ENCODE peak calls at places on chromosome 9, in seven cellular contexts. O, J, D, X, W, A and B are unnamed samples.

GRCh38 chr9:2403701-2404100 is 217.9 kb upstream of the VLDLR start:
- DNase-seq in A (no peak), D (no peak), X (no peak), O (no peak), W (no peak), J (no peak), B (no peak)

GRCh38 chr9:120532475-120532874 is 47.5 kb downstream of the CDK5RAP2 start:
- DNase-seq in X (peak), W (no peak), J (no peak), A (peak), O (peak), D (peak), B (no peak)

GRCh38 chr9:131732636-131733340 is 7.1 kb downstream of the RAPGEF1 start:
- DNase-seq in W (no peak), X (no peak), A (no peak), D (no peak), J (no peak), O (no peak), B (no peak)

GRCh38 chr9:135715056-135715595 is 13.1 kb downstream of the KCNT1 start:
- DNase-seq in X (no peak), D (no peak), W (no peak), O (no peak), J (no peak), A (no peak), B (no peak)

GRCh38 chr9:122020398-122020797 is 72.7 kb downstream of the TTLL11 start:
- DNase-seq in J (no peak), O (no peak), A (no peak), X (no peak), W (peak), D (no peak), B (no peak)

GRCh38 chr9:136608331-136609159 is 54.2 kb upstream of the EGFL7 start:
- DNase-seq in J (no peak), O (no peak), A (no peak), W (no peak), X (no peak), D (no peak), B (no peak)

GRCh38 chr9:104927216-104927911 is 591 bp downstream of the ABCA1 start:
- DNase-seq in O (peak), X (no peak), A (peak), J (no peak), W (peak), D (peak), B (peak)

GRCh38 chr9:136848393-136849037 is 694 bp upstream of the PHPT1 start:
- DNase-seq in A (no peak), O (no peak), J (no peak), X (no peak), W (no peak), D (peak), B (no peak)

GRCh38 chr9:117704024-117704575 is at the start of gene TLR4:
- DNase-seq in W (no peak), X (no peak), D (peak), J (no peak), A (peak), O (peak), B (peak)

GRCh38 chr9:77848428-77848827 is 183.2 kb downstream of the GNAQ start:
- DNase-seq in J (no peak), W (no peak), D (no peak), X (no peak), A (no peak), O (no peak), B (no peak)

GRCh38 chr9:72041775-72042194 is 18.6 kb downstream of the C9orf57 start:
- DNase-seq in X (no peak), O (peak), A (peak), D (peak), W (peak), J (no peak), B (peak)

GRCh38 chr9:96462538-96462937 is 12.6 kb downstream of the HABP4 start:
- DNase-seq in X (no peak), A (no peak), W (no peak), D (no peak), J (no peak), O (no peak), B (no peak)

GRCh38 chr9:93260290-93261066 is 76.5 kb downstream of the WNK2 start:
- DNase-seq in D (no peak), O (peak), J (no peak), A (peak), W (no peak), X (no peak), B (peak)

GRCh38 chr9:85228111-85228855 is 513.5 kb downstream of the AGTPBP1 start:
- DNase-seq in J (no peak), A (no peak), W (no peak), O (no peak), D (no peak), X (no peak), B (no peak)

GRCh38 chr9:98935064-98935463 is 8.6 kb upstream of the COL15A1 start:
- DNase-seq in X (no peak), A (no peak), J (no peak), W (no peak), O (no peak), D (no peak), B (no peak)

GRCh38 chr9:127903557-127904475 is 4.4 kb upstream of the ST6GALNAC6 start:
- DNase-seq in W (no peak), A (peak), D (peak), J (no peak), X (no peak), O (peak), B (peak)

GRCh38 chr9:116156621-116157314 is 3.2 kb downstream of the PAPPA start:
- DNase-seq in W (peak), O (peak), J (no peak), A (peak), X (no peak), D (peak), B (peak)

GRCh38 chr9:36793277-36793676 is 220.6 kb downstream of the MELK start:
- DNase-seq in W (no peak), O (no peak), J (no peak), D (no peak), X (peak), A (no peak), B (no peak)

GRCh38 chr9:32864926-32865325 is 81.6 kb downstream of the TMEM215 start:
- DNase-seq in W (no peak), J (no peak), X (no peak), D (no peak), O (no peak), A (no peak), B (no peak)

GRCh38 chr9:4280605-4281004 is 19.3 kb downstream of the GLIS3 start:
- DNase-seq in X (no peak), A (no peak), J (no peak), O (no peak), D (no peak), W (no peak), B (no peak)

GRCh38 chr9:93710370-93710723 is 134.0 kb downstream of the PHF2 start:
- DNase-seq in X (no peak), O (no peak), J (no peak), D (no peak), W (no peak), A (no peak), B (peak)

GRCh38 chr9:86175743-86176456 is 76.5 kb upstream of the GOLM1 start:
- DNase-seq in W (no peak), A (no peak), J (no peak), D (no peak), X (no peak), O (no peak), B (peak)

GRCh38 chr9:16032799-16033198 is 480.0 kb downstream of the CCDC171 start:
- DNase-seq in A (no peak), W (peak), J (no peak), X (peak), O (no peak), D (no peak), B (no peak)

GRCh38 chr9:10050016-10050415 is 562.8 kb downstream of the PTPRD start:
- DNase-seq in X (no peak), W (peak), D (no peak), A (no peak), O (no peak), J (no peak), B (no peak)

GRCh38 chr9:36770025-36770424 is 197.3 kb downstream of the MELK start:
- DNase-seq in J (no peak), A (no peak), D (no peak), O (peak), X (no peak), W (no peak), B (no peak)

GRCh38 chr9:124040935-124041816 is 29.6 kb downstream of the LHX2 start:
- DNase-seq in O (peak), W (no peak), J (no peak), A (peak), X (no peak), D (peak), B (no peak)

GRCh38 chr9:128807827-128808226 is 10.5 kb upstream of the ENDOG start:
- DNase-seq in X (no peak), J (no peak), O (no peak), A (no peak), D (no peak), W (no peak), B (no peak)

GRCh38 chr9:123651273-123651672 is 278.7 kb downstream of the DENND1A start:
- DNase-seq in J (no peak), W (no peak), A (no peak), O (no peak), X (no peak), D (no peak), B (no peak)

GRCh38 chr9:86637515-86637914 is 283.3 kb upstream of the TUT7 start:
- DNase-seq in J (no peak), W (peak), X (no peak), O (peak), A (no peak), D (peak), B (no peak)

GRCh38 chr9:70411141-70411929 is 3.1 kb downstream of the KLF9 start:
- DNase-seq in X (no peak), W (peak), D (peak), A (peak), O (peak), J (no peak), B (peak)

GRCh38 chr9:71965403-71965802 is 54.0 kb downstream of the C9orf85 start:
- DNase-seq in A (no peak), X (no peak), D (no peak), J (no peak), W (no peak), O (no peak), B (no peak)

GRCh38 chr9:27528278-27528885 is 1.2 kb downstream of the MOB3B start:
- DNase-seq in X (no peak), W (peak), A (peak), J (no peak), D (peak), O (peak), B (peak)

GRCh38 chr9:20544953-20545622 is 77.2 kb downstream of the MLLT3 start:
- DNase-seq in W (no peak), J (no peak), D (no peak), X (no peak), O (no peak), A (no peak), B (no peak)

GRCh38 chr9:137113385-137114159 is 961 bp downstream of the DPP7 start:
- DNase-seq in J (no peak), A (no peak), O (no peak), W (no peak), X (no peak), D (no peak), B (no peak)

GRCh38 chr9:112867275-112867991 is 23.2 kb downstream of the SLC46A2 start:
- DNase-seq in W (peak), J (peak), O (no peak), X (peak), A (no peak), D (peak), B (no peak)

GRCh38 chr9:129414377-129415021 is 206.4 kb downstream of the C9orf50 start:
- DNase-seq in D (peak), O (no peak), J (no peak), X (no peak), W (peak), A (no peak), B (peak)

GRCh38 chr9:81848472-81848871 is 79.8 kb upstream of the SPATA31D4 start:
- DNase-seq in J (no peak), D (peak), X (no peak), A (no peak), W (peak), O (no peak), B (no peak)

DNA sequence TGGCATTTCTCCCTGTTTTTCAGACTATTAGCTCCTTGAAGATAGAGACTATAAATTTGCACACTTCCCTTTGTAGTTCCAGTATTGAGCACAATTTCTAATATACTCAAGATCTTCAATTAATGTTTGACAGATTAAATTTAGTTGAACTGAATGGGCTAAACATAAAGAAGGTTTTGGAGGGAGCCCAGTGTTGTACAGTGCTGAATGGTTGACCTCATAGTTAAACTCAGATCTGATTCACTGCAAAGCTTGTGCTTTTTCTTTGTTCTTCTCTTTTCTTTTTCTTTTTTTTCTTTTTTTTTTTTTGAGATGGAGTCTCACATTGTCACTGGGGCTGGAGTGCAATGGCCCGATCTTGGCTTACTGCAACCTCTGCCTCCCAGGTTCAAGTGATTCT is 411.7 kb upstream of the ZNF462 start:
- DNase-seq in W (no peak), J (no peak), A (no peak), D (no peak), X (no peak), O (no peak), B (no peak)
- H3K27ac ChIP-seq in W (no peak), J (no peak), A (no peak), D (no peak), X (no peak), O (no peak), B (no peak)

GRCh38 chr9:25681270-25681669 is 3.0 kb upstream of the TUSC1 start:
- DNase-seq in D (no peak), A (no peak), O (no peak), W (peak), J (no peak), X (no peak), B (no peak)

GRCh38 chr9:25678846-25679360 is 659 bp upstream of the TUSC1 start:
- DNase-seq in A (no peak), J (no peak), X (no peak), W (peak), D (no peak), O (no peak), B (no peak)

GRCh38 chr9:25678147-25678666 is at the start of gene TUSC1:
- DNase-seq in J (peak), A (peak), W (peak), D (peak), O (peak), X (no peak), B (peak)

GRCh38 chr9:25677301-25678146 is 720 bp downstream of the TUSC1 start:
- DNase-seq in D (peak), O (peak), X (no peak), W (peak), J (no peak), A (peak), B (peak)
- H3K4me3 ChIP-seq in D (peak), O (peak), X (no peak), W (peak), J (peak), A (peak), B (peak)

DNA sequence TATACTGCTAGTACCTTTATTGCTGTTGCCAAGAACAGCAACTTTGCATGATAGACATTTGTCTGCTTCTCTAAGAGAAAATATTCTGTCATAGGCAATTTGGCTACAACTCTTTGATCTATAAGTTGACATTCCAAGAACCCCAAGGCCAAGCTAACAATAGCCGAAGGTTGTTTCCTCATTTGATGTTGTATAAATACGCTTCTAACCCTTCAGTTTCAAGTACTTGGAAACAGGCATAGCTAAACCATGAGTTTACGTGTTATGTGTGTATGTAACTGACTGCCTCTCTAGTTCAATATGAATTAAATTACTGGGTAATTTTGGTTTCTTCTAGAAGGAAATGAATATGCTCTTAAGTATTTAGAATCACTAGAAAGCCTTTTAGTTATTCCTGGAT is 1034.0 kb downstream of the TLE4 start:
- DNase-seq in A (no peak), X (no peak), D (no peak), O (no peak), J (no peak), W (peak), B (no peak)
- H3K27ac ChIP-seq in A (no peak), X (no peak), D (no peak), O (no peak), J (no peak), W (no peak), B (no peak)

DNA sequence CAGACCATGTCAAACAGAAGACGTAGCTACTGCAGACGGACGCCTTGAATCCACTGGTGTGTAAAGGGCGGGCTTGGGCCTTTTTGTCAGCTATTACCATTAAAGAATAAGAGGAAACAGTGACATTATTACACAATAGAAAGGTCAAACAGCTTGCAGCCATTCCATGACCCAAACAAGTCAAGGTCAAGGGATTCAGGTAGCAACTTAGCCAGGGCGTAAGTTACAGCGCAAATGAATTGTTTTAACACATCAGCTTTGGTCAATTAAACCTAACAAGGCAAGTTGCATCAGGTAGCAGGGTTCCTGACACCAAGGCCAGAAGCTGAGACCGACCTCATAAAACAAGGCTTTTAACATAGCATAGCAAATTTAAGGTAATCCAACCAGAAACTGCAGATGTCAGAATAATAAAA is 15.3 kb downstream of the NFIB start:
- DNase-seq in D (no peak), X (no peak), W (no peak), A (no peak), J (no peak), O (no peak), B (no peak)
- H3K4me3 ChIP-seq in D (no peak), X (no peak), W (no peak), A (no peak), J (no peak), O (peak), B (no peak)

GRCh38 chr9:14066032-14066431 is 247.9 kb downstream of the NFIB start:
- DNase-seq in D (no peak), W (no peak), O (no peak), A (no peak), X (no peak), J (no peak), B (no peak)
- H3K27ac ChIP-seq in D (no peak), W (no peak), O (no peak), A (no peak), X (no peak), J (no peak), B (no peak)

DNA sequence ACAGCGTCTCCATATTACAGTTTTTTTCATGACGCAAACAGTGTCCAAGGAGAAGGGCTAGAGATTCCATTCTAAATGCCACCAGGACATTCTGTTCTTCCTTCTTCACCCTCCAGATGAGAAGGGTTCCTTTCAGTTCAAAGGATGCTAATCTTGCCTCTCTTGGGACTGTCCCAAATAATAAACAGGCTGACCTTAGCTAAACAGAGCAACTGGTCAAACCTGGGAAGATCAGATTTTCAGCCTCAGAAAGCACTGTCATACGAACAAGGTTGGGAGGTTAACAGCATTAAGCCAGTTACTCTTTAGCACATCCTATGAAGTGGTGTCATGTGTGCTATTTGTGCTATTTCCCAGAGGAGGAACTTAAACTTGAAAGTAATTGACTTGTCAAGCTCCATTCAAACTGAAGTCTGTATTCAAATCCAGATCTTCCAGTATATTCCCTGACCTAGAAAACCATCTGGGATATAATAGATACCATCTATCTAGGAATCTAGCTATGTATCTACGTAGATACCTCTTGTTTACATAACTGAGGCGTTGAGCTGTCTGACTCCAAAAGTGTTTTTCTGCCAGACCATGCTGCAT is 125.5 kb downstream of the LPAR1 start:
- DNase-seq in O (no peak), W (peak), A (no peak), D (no peak), X (no peak), J (no peak), B (no peak)
- H3K4me3 ChIP-seq in O (no peak), W (no peak), A (no peak), D (no peak), X (no peak), J (no peak), B (no peak)

DNA sequence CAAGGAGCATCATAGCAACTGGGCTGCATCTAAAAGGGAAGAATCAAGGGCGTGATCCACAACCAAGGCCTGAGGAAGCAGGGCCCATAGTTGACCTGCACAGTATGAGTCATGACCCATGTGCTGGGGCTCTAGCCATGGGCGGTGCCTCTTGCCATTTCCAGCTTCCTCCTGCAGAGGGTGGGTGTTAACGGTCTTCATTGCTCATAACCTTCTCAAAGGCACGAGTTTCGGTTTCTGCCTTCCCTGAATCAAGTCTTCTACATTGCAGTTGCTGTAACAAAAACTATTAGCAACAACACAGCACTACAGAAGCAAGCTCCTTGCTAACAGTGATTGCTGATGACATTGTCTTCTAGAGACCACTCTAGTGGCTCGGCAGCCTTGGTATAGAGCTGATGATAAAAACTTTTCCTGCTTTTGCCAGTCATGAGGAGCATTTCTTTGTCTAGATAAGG is 66.9 kb downstream of the CTSL start:
- DNase-seq in O (no peak), W (peak), X (peak), D (peak), A (peak), J (no peak), B (peak)
- H3K27ac ChIP-seq in O (no peak), W (peak), X (no peak), D (peak), A (no peak), J (no peak), B (peak)